ENCODE peak calls at places on chromosomes 7 and 10, in nine cellular contexts. A, W, O, X, I, U, S, B and J are unnamed samples. For H3K27me3, the result is how much of the 10 kb centered on the place peaks cover.

GRCh38 chr7:157188091-157188665 is 49.5 kb downstream of the UBE3C start:
- DNase-seq in X (no peak), S (no peak), I (no peak), B (no peak), W (no peak), O (no peak), A (no peak), U (no peak), J (no peak)

GRCh38 chr7:156523447-156524048 is 117.0 kb upstream of the RNF32 start:
- DNase-seq in B (no peak), A (no peak), S (no peak), I (no peak), W (no peak), U (no peak), O (no peak), X (no peak), J (no peak)

GRCh38 chr7:127838816-127839415 is 186.9 kb downstream of the SND1 start:
- DNase-seq in X (no peak), A (no peak), I (no peak), B (no peak), O (no peak), U (no peak), S (no peak), W (no peak), J (no peak)

GRCh38 chr10:102988404-102989314 is 70.6 kb downstream of the CNNM2 start:
- DNase-seq in S (no peak), X (no peak), B (no peak), I (no peak), U (no peak), A (no peak), O (peak), W (no peak), J (no peak)

GRCh38 chr7:92244803-92245486 is 769 bp downstream of the KRIT1 start:
- DNase-seq in O (no peak), U (no peak), X (no peak), S (no peak), B (no peak), I (no peak), A (no peak), W (no peak), J (no peak)

GRCh38 chr7:44132039-44132438 is 8.7 kb upstream of the POLD2 start:
- DNase-seq in O (no peak), S (no peak), W (no peak), A (no peak), I (no peak), U (no peak), B (peak), X (no peak), J (no peak)

GRCh38 chr7:43108255-43109011 is 4.0 kb upstream of the HECW1 start:
- DNase-seq in B (peak), A (no peak), O (no peak), I (peak), W (peak), X (no peak), S (no peak), U (peak), J (peak)

GRCh38 chr10:43244783-43245182 is 22.1 kb downstream of the RASGEF1A start:
- DNase-seq in W (no peak), O (no peak), S (no peak), A (no peak), B (no peak), U (no peak), I (no peak), X (no peak), J (no peak)

GRCh38 chr10:124225029-124225467 is 131.7 kb upstream of the CHST15 start:
- DNase-seq in W (no peak), B (no peak), O (no peak), X (no peak), I (no peak), A (no peak), S (peak), U (no peak), J (no peak)

GRCh38 chr7:151632750-151633515 is 113.2 kb upstream of the RHEB start:
- DNase-seq in B (no peak), W (peak), O (no peak), I (peak), A (no peak), U (peak), X (peak), S (peak), J (peak)

GRCh38 chr10:70925377-70926214 is 37.2 kb upstream of the PCBD1 start:
- DNase-seq in A (no peak), S (peak), U (peak), O (no peak), X (peak), W (peak), B (peak), I (peak), J (peak)

GRCh38 chr7:44665531-44666213 is 59.2 kb downstream of the OGDH start:
- DNase-seq in I (no peak), A (peak), U (no peak), O (peak), W (no peak), B (no peak), X (no peak), S (no peak), J (no peak)

GRCh38 chr10:56316603-56317002 is 44.5 kb downstream of the ZWINT start:
- DNase-seq in X (no peak), B (no peak), I (no peak), A (no peak), S (no peak), U (no peak), O (no peak), W (no peak), J (no peak)

GRCh38 chr10:53325073-53325472 is 552.5 kb upstream of the MBL2 start:
- DNase-seq in A (peak), U (no peak), I (no peak), W (no peak), O (no peak), X (no peak), B (no peak), S (no peak), J (no peak)

GRCh38 chr7:4202154-4202553 is 479.9 kb upstream of the FOXK1 start:
- DNase-seq in U (no peak), I (peak), X (no peak), B (no peak), O (no peak), W (no peak), A (no peak), S (no peak), J (no peak)

GRCh38 chr10:43912469-43912868 is 263.8 kb upstream of the ZNF32 start:
- DNase-seq in U (no peak), S (no peak), O (no peak), A (no peak), W (no peak), X (no peak), I (no peak), B (no peak), J (peak)

GRCh38 chr10:31320598-31321211 is 1.7 kb downstream of the ZEB1 start:
- DNase-seq in I (no peak), X (peak), S (no peak), O (no peak), A (no peak), W (peak), U (no peak), B (peak), J (peak)
- H3K27me3 ChIP-seq in I (under half), X (under half), S (under half), O (under half), A (under half), W (under half), U (under half), B (under half), J (under half)

GRCh38 chr10:88491314-88491713 is 91.8 kb downstream of the RNLS start:
- DNase-seq in U (no peak), B (no peak), S (no peak), O (no peak), X (no peak), A (no peak), I (no peak), W (no peak), J (no peak)

GRCh38 chr10:88490216-88490980 is 92.7 kb downstream of the RNLS start:
- DNase-seq in I (no peak), A (no peak), S (no peak), W (no peak), X (no peak), O (no peak), U (no peak), B (no peak), J (no peak)

GRCh38 chr10:88494537-88494936 is 88.6 kb downstream of the RNLS start:
- DNase-seq in B (no peak), I (no peak), W (no peak), A (no peak), U (no peak), S (no peak), O (no peak), X (no peak), J (no peak)

GRCh38 chr10:88497878-88498277 is 85.2 kb downstream of the RNLS start:
- DNase-seq in S (no peak), O (no peak), U (no peak), B (no peak), X (no peak), I (no peak), W (no peak), A (no peak), J (no peak)

DNA sequence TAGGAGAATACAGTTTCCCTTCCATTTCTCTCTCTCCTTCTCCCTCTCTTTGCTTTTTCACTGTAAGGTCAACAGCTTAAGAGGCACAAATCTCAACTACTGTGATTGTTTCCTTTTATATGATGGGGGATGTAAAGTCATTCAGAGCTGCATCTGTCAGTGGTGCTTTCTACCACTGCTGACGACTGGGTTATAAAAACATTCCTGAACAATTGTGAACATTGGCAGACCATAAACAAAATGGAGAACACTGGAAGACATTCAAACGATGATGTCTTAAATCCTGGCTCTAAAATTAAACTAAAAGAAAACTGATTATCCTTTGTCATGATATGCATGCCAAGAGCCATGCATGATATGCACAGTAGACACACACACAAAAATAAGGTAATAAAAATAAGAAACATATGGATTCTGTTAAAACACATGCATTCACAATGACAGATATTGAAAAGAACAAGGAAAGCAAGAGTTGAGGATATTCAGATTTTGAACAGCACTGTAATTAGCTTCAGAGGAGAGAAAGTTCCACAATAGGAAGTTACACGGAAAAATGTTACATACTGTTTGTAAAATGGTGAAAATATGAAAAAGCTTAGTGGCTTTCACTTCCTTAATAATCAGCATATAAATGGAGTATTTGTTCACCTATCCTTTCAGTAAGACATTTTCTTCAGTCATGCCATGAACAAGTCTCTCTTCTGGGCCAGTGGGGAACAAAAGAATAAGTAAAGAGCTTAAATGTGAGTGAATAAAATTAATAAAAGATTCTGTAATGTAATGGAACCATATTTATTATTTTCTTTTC is 89.2 kb downstream of the RNLS start:
- DNase-seq in U (no peak), A (no peak), X (no peak), S (no peak), I (no peak), W (no peak), O (peak), B (no peak), J (no peak)
- H3K27me3 ChIP-seq in U (under half), A (under half), X (under half), S (under half), I (under half), W (under half), O (under half), B (under half), J (under half)

GRCh38 chr10:36440539-36440938 is 684.9 kb upstream of the ANKRD30A start:
- DNase-seq in A (no peak), I (no peak), W (no peak), O (no peak), B (no peak), S (no peak), U (no peak), X (no peak), J (no peak)

GRCh38 chr10:36446873-36447272 is 678.5 kb upstream of the ANKRD30A start:
- DNase-seq in A (no peak), X (no peak), B (peak), W (no peak), S (no peak), O (no peak), U (no peak), I (no peak), J (no peak)

GRCh38 chr10:36448760-36449681 is 676.4 kb upstream of the ANKRD30A start:
- DNase-seq in A (no peak), O (no peak), X (no peak), W (peak), S (no peak), U (no peak), B (no peak), I (no peak), J (no peak)

GRCh38 chr10:36441557-36441956 is 683.8 kb upstream of the ANKRD30A start:
- DNase-seq in W (no peak), A (peak), X (no peak), U (no peak), O (no peak), I (no peak), S (no peak), B (peak), J (no peak)

GRCh38 chr10:36443233-36443632 is 682.2 kb upstream of the ANKRD30A start:
- DNase-seq in S (no peak), U (no peak), B (no peak), O (no peak), I (no peak), W (no peak), X (no peak), A (no peak), J (no peak)
- H3K27me3 ChIP-seq in S (under half), U (under half), B (under half), O (under half), I (under half), W (under half), X (under half), A (under half), J (under half)

DNA sequence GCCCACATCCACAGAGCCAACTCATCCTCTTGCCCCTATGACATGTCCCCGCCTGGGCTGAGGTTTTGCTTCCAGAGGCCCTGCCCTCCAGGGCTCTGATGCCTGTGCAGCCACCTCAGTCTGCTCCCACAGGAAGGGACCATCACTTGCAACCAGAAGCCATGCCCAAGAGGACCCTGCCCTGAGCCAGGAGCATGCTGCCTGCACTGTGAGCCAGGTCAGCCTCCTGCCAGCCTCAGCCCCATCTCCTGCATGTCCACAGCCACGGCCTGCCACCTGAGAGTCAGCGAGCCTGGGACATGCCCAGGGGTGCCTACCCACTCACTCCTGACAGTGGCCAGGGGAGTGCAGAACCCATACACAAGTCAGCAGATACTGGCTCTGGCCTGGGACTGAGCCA is 6.6 kb upstream of the KCP start:
- DNase-seq in S (no peak), B (no peak), U (no peak), X (no peak), W (peak), O (no peak), A (no peak), I (no peak), J (no peak)
- H3K27me3 ChIP-seq in S (under half), B (half or more), U (under half), X (under half), W (under half), O (half or more), A (half or more), I (under half), J (half or more)

GRCh38 chr10:6135589-6136168 is 46.8 kb downstream of the RBM17 start:
- DNase-seq in X (no peak), S (no peak), W (no peak), A (no peak), U (no peak), B (no peak), I (no peak), O (no peak), J (no peak)
- H3K27me3 ChIP-seq in X (under half), S (under half), W (under half), A (under half), U (under half), B (under half), I (under half), O (under half), J (under half)

GRCh38 chr10:22333667-22334282 is 11.5 kb upstream of the SPAG6 start:
- DNase-seq in U (no peak), A (no peak), X (no peak), S (no peak), O (no peak), W (no peak), I (no peak), B (no peak), J (no peak)
- H3K27me3 ChIP-seq in U (half or more), A (under half), X (under half), S (under half), O (under half), W (half or more), I (half or more), B (half or more), J (under half)

DNA sequence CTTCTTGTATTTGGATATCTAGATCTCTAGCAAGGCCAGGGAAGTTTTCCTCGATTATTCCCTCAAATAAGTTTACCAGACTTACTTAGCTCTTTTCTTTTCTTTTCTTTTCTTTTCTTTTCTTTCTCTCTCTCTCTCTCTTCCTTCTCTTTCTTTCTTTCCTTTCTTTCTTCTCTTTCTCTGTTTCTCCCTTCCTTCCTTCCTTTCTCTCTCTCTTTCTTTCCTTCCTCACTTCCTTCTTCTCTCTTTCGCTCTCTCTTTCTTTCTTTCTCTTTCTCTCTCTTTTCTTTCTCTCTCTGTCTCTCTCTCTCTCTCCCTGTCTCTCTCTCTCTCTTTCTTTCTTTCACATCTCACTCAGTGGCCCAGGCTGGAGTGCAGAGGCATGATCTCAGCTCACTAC is 37.0 kb downstream of the UPP1 start:
- DNase-seq in S (no peak), B (no peak), I (no peak), W (no peak), X (no peak), O (no peak), U (no peak), A (no peak), J (no peak)
- H3K27me3 ChIP-seq in S (under half), B (under half), I (under half), W (under half), X (under half), O (under half), U (under half), A (under half), J (under half)

DNA sequence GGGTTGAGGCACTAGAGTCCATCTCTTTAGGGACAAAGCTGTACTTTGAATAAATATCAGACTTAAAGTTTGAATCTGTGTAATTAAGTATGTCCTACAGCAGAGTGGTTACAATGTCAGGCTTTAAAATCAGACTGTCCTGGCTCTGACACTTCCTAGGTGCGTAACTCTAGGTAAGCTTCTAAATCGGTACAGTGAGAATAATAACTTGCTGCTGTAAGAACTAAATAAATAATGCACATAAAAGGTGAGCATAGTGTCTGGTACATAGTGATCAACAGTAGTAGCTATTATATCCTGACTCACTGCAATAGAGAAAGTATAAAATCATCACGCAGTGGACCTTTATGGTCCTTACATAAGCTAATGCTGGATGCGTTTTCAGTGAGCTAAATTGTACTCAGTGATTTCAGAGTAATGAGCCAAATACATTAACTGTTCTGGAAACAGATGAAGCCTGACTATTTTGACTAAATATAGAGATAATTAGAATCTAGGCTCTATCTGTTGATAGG is 72.2 kb upstream of the PDK4 start:
- DNase-seq in W (no peak), I (no peak), O (no peak), X (no peak), U (no peak), A (no peak), S (no peak), B (no peak), J (no peak)
- H3K27me3 ChIP-seq in W (under half), I (under half), O (under half), X (under half), U (under half), A (under half), S (under half), B (under half), J (under half)

GRCh38 chr10:69569144-69569934 is 3.9 kb downstream of the NEUROG3 start:
- DNase-seq in B (no peak), O (no peak), U (no peak), W (no peak), X (no peak), A (no peak), S (no peak), I (no peak), J (no peak)
- H3K27me3 ChIP-seq in B (half or more), O (half or more), U (half or more), W (half or more), X (under half), A (half or more), S (half or more), I (half or more), J (half or more)

DNA sequence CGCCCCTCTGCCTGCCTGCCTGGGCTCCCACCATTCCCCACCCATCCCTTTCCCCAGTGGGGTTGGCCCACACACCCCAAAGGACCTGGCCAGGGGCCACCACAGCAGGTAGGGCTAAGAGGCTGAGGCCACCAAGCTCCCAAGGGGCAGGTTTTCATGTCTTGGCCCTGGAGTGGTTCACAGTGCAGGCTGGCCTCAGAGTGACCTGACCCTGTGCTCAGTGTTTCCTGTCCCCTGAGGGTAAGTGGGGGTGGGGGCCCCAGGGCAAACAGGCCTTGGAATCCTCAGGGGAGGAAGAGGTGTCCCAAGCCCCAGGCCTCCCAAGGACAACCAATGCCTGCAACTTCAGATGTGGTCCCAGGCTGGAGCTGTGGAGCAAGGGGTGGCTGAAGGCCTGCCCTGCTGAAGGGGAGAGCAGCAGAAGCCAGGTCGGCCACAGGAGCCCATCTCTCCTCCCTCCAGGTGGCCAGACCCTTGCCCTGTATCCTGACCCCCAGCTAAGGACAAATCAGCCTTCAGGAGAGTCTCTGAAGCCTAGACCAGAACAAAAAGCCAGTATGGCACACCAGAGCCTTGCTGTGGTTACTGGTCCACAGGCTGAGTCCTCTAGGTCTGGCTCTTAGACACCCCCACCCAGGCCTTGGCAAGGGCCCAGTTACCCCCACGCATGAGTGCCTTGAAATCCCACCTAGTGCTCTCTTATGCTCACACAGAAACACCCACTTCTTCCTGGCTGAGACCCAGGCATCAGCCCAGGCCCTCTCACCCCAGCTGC is 27.6 kb downstream of the POLL start:
- DNase-seq in S (no peak), X (no peak), W (peak), O (no peak), B (no peak), A (no peak), I (no peak), U (no peak), J (peak)
- H3K27me3 ChIP-seq in S (under half), X (under half), W (under half), O (under half), B (under half), A (under half), I (under half), U (under half), J (half or more)